ENCODE peak calls at places on chromosomes 3 and 15, in four cellular contexts. One of them, this sample, is unnamed. For H3K27me3, the result is how much of the 10 kb centered on the place peaks cover.

GRCh38 chr15:70436428-70436827 is 326.9 kb downstream of the UACA start:
- DNase-seq in esophagus squamous epithelium: no peak
- DNase-seq in HepG2: no peak
- DNase-seq in Peyer's patch: no peak
- DNase-seq in this sample: no peak

GRCh38 chr3:25782938-25783660 is at the start of gene NGLY1:
- DNase-seq in esophagus squamous epithelium: peak
- DNase-seq in HepG2: peak
- DNase-seq in Peyer's patch: peak
- DNase-seq in this sample: peak

GRCh38 chr3:118803096-118803476 is 231.6 kb downstream of the IGSF11 start:
- DNase-seq in esophagus squamous epithelium: no peak
- DNase-seq in HepG2: peak
- DNase-seq in Peyer's patch: no peak
- DNase-seq in this sample: no peak

GRCh38 chr3:128068156-128068620 is 16.0 kb downstream of the SEC61A1 start:
- DNase-seq in esophagus squamous epithelium: no peak
- DNase-seq in HepG2: peak
- DNase-seq in Peyer's patch: no peak
- DNase-seq in this sample: no peak

GRCh38 chr3:10744098-10744465 is 71.9 kb upstream of the SLC6A11 start:
- DNase-seq in esophagus squamous epithelium: no peak
- DNase-seq in HepG2: peak
- DNase-seq in Peyer's patch: no peak
- DNase-seq in this sample: no peak

GRCh38 chr3:176633511-176633910 is 563.8 kb downstream of the TBL1XR1 start:
- DNase-seq in esophagus squamous epithelium: no peak
- DNase-seq in HepG2: no peak
- DNase-seq in Peyer's patch: no peak
- DNase-seq in this sample: no peak

GRCh38 chr15:51642696-51643095 is 20.1 kb upstream of the DMXL2 start:
- DNase-seq in esophagus squamous epithelium: no peak
- DNase-seq in HepG2: no peak
- DNase-seq in Peyer's patch: no peak
- DNase-seq in this sample: no peak

GRCh38 chr3:166510382-166510781 is 673.2 kb upstream of the BCHE start:
- DNase-seq in esophagus squamous epithelium: no peak
- DNase-seq in HepG2: no peak
- DNase-seq in Peyer's patch: no peak
- DNase-seq in this sample: no peak

DNA sequence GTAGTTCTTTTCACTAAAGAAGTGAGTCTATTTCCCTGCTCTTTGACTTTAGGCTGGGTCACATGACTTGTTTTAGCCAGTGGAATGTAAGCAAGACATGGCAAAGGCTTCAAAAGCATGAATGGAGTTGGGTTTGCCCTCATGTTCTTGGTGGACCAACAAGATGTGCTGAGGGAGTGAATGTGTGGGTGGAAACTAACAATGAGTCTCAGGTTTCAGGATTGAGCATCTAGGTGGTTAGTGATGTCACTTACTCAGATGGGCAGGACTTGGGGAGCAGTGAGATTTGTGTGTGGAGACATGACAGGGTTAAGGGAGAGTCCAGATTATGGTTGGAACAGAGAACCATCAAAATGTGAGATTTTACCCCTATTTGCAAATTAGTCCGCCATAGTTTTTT is 181.4 kb upstream of the UBE2E1 start:
- DNase-seq in esophagus squamous epithelium: no peak
- DNase-seq in HepG2: no peak
- DNase-seq in Peyer's patch: no peak
- DNase-seq in this sample: no peak
- H3K27me3 ChIP-seq in esophagus squamous epithelium: under half
- H3K27me3 ChIP-seq in HepG2: under half
- H3K27me3 ChIP-seq in Peyer's patch: under half
- H3K27me3 ChIP-seq in this sample: under half

DNA sequence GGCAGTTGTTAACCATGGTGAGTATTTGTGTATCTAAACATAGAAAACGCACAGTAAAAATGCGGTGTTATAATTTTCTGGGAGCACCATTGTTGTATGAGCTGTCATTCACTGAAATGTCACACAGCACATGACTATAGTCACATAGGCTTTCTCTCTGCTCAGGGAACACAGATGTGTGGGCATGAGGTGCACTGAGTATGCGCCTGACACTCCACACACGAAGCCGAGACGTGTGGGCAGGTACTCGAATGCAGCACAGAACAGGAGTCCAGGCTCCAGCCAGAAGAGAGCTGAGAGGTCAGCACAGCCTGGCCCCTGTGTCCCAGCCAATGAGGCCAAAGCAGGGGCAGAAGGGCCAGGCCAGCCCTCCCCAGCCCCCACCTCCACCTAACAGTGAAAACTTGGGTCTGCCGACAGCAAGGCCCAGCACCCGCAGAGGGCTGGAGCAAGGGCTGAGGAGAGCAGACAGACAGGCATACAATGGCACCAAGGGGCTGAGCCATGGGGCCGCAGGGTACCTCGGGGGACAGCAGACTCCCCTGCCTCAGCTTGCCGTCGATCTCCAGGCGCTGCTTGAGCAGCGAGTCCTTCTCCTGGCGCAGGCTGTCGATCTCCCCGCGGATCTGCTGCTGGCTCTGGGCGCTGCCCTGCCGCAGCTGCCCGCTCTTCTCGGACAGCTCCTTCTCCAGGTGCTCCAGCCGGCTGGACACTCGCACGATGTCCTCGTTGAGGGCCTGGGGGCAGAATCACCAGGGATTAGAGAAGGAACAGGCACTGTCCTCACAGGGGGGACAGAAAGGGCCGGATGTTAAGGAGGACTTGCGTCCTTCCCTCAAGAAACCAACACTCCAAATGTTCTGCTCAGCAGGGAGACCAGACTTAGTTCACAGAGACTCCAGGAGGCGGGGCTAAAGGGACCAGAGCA is 24.0 kb downstream of the KIF7 start:
- DNase-seq in esophagus squamous epithelium: no peak
- DNase-seq in HepG2: no peak
- DNase-seq in Peyer's patch: no peak
- DNase-seq in this sample: no peak
- TF ChIP-seq POLR2A in esophagus squamous epithelium: no peak
- TF ChIP-seq POLR2A in HepG2: peak
- TF ChIP-seq POLR2A in Peyer's patch: no peak
- TF ChIP-seq POLR2A in this sample: no peak

GRCh38 chr15:92603743-92604470 is 51.7 kb downstream of the FAM174B start:
- DNase-seq in esophagus squamous epithelium: no peak
- DNase-seq in HepG2: no peak
- DNase-seq in Peyer's patch: peak
- DNase-seq in this sample: no peak
- H3K27me3 ChIP-seq in esophagus squamous epithelium: under half
- H3K27me3 ChIP-seq in HepG2: under half
- H3K27me3 ChIP-seq in Peyer's patch: under half
- H3K27me3 ChIP-seq in this sample: under half

GRCh38 chr15:57215371-57215770 is 160.9 kb upstream of the CGNL1 start:
- DNase-seq in esophagus squamous epithelium: no peak
- DNase-seq in HepG2: no peak
- DNase-seq in Peyer's patch: no peak
- DNase-seq in this sample: no peak

GRCh38 chr15:57218826-57219576 is 157.3 kb upstream of the CGNL1 start:
- DNase-seq in esophagus squamous epithelium: no peak
- DNase-seq in HepG2: no peak
- DNase-seq in Peyer's patch: no peak
- DNase-seq in this sample: no peak

GRCh38 chr15:57220220-57220619 is 156.1 kb upstream of the CGNL1 start:
- DNase-seq in esophagus squamous epithelium: no peak
- DNase-seq in HepG2: no peak
- DNase-seq in Peyer's patch: no peak
- DNase-seq in this sample: no peak

GRCh38 chr15:57216288-57216687 is 160.0 kb upstream of the CGNL1 start:
- DNase-seq in esophagus squamous epithelium: no peak
- DNase-seq in HepG2: no peak
- DNase-seq in Peyer's patch: no peak
- DNase-seq in this sample: no peak

GRCh38 chr15:57217716-57218598 is 158.3 kb upstream of the CGNL1 start:
- DNase-seq in esophagus squamous epithelium: no peak
- DNase-seq in HepG2: no peak
- DNase-seq in Peyer's patch: no peak
- DNase-seq in this sample: no peak
- TF ChIP-seq POLR2A in esophagus squamous epithelium: no peak
- TF ChIP-seq POLR2A in HepG2: no peak
- TF ChIP-seq POLR2A in Peyer's patch: no peak
- TF ChIP-seq POLR2A in this sample: no peak

DNA sequence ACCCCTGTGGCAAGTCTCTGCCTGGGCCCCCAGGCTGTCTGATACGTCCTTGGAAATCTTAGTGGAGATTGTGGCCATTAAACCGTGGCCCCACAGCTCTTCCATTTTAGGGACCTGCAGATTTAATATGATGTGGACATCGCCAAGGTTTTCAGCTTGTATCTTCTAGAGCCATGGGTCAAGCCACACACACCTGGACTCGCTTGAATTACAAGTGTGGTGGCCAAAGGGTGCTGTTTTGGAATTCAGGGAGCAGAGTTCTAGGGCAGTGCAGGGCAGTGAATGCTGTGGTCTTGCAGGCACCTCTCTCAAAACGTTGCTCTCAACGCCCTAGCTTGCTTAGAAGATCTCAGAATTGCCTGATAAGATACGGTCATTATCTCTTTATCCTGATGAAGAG is 211.2 kb downstream of the ROBO2 start:
- DNase-seq in esophagus squamous epithelium: no peak
- DNase-seq in HepG2: no peak
- DNase-seq in Peyer's patch: no peak
- DNase-seq in this sample: no peak
- H3K27me3 ChIP-seq in esophagus squamous epithelium: under half
- H3K27me3 ChIP-seq in HepG2: under half
- H3K27me3 ChIP-seq in Peyer's patch: under half
- H3K27me3 ChIP-seq in this sample: under half

GRCh38 chr3:5187920-5188418 is 462 bp downstream of the EDEM1 start:
- DNase-seq in esophagus squamous epithelium: no peak
- DNase-seq in HepG2: no peak
- DNase-seq in Peyer's patch: no peak
- DNase-seq in this sample: peak

GRCh38 chr3:5186854-5187151 is 704 bp upstream of the EDEM1 start:
- DNase-seq in esophagus squamous epithelium: no peak
- DNase-seq in HepG2: peak
- DNase-seq in Peyer's patch: no peak
- DNase-seq in this sample: no peak

GRCh38 chr3:5187152-5187919 is at the start of gene EDEM1:
- DNase-seq in esophagus squamous epithelium: peak
- DNase-seq in HepG2: peak
- DNase-seq in Peyer's patch: peak
- DNase-seq in this sample: peak

GRCh38 chr3:5190147-5190791 is 2.8 kb downstream of the EDEM1 start:
- DNase-seq in esophagus squamous epithelium: no peak
- DNase-seq in HepG2: no peak
- DNase-seq in Peyer's patch: no peak
- DNase-seq in this sample: no peak

DNA sequence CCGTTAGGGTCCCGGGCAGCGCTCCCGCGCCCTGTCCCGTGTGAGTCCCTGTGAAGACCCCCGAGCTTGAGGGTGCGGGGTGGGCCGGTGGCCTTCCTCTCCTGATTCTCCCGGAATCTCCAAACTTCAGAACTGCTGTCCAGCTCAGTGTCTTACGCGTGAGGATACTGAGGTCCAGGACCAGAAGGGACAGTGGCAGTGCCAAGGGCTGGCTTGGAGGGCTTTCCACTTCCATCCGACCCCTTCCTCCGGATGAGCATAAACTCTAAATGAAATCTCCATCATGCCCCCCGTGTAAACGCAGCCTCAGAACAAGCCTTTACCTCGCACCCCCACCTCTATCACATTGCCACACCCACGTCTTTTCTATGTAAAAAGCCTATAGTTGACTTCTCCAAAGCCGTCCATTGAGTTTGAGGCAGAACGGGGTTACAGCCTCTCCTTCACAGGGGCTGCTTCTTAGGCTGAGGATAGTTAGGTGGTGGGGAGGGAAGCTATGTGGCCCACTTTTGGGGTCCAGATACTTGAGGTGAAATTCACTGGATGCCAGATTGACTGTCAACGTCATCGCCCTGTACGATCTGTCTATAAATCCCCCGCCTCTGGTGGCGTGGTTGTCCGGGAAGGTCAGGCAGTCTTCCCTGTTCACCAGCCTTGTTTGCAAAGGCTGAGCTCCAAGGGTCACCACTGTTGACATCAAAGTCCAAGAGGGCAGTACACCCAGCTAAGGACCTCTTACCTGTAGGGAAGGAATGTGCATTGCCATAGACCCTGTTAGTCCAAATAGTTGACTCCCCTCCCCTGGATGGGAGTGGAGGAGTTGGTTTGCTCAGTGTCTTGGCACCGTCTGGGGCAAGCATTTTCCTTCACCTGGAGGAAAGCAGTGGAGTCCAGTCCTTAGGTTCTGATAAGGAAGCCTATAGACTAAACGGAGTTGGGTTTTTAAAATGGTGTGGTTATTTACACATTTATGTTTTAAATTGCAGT is 1.2 kb downstream of the EDEM1 start:
- DNase-seq in esophagus squamous epithelium: no peak
- DNase-seq in HepG2: peak
- DNase-seq in Peyer's patch: peak
- DNase-seq in this sample: no peak
- TF ChIP-seq POLR2A in esophagus squamous epithelium: no peak
- TF ChIP-seq POLR2A in HepG2: peak
- TF ChIP-seq POLR2A in Peyer's patch: peak
- TF ChIP-seq POLR2A in this sample: no peak

GRCh38 chr15:66210684-66211083 is 42.9 kb downstream of the MEGF11 start:
- DNase-seq in esophagus squamous epithelium: no peak
- DNase-seq in HepG2: no peak
- DNase-seq in Peyer's patch: no peak
- DNase-seq in this sample: no peak
- H3K27me3 ChIP-seq in esophagus squamous epithelium: under half
- H3K27me3 ChIP-seq in HepG2: under half
- H3K27me3 ChIP-seq in Peyer's patch: under half
- H3K27me3 ChIP-seq in this sample: under half